ENCODE peak calls at places on chromosome 14, in ten cellular contexts. Z is HEK293T, W is H7, V is astrocyte of the cerebellum, N is AG08395, X is astrocyte of the spinal cord, I is RKO, D is AG08396, T is NT2/D1, J is RWPE2. K is an unnamed sample.
A peak's percentile ranks its signal among the peaks of the same experiment; 100 is the strongest.

GRCh38 chr14:91511014-91511466 is 930 bp upstream of the PPP4R3A start:
- DNase-seq in V (no peak), X (no peak), N (no peak), J (no peak), I (peak; percentile 22), W (no peak), T (no peak), Z (no peak), D (peak; percentile 18), K (no peak)

GRCh38 chr14:94640721-94641631 is 28.8 kb downstream of the SERPINA3 start:
- DNase-seq in Z (no peak), V (no peak), J (no peak), W (no peak), D (no peak), T (no peak), N (no peak), X (no peak), I (no peak), K (no peak)

GRCh38 chr14:53399057-53399456 is 245.9 kb upstream of the DDHD1 start:
- DNase-seq in W (peak; percentile 42), I (peak; percentile 42), D (peak; percentile 30), Z (peak; percentile 13), X (peak; percentile 70), N (peak; percentile 61), J (no peak), V (peak; percentile 55), T (peak; percentile 43), K (no peak)

GRCh38 chr14:37901978-37902377 is 305.7 kb upstream of the SSTR1 start:
- DNase-seq in T (no peak), D (peak; percentile 49), I (no peak), W (no peak), V (no peak), Z (no peak), J (no peak), X (no peak), N (peak; percentile 85), K (no peak)

GRCh38 chr14:64788706-64789105 is 84.5 kb downstream of the PLEKHG3 start:
- DNase-seq in T (no peak), Z (no peak), W (no peak), D (peak; percentile 71), X (peak; percentile 88), N (peak; percentile 88), V (peak; percentile 81), I (peak; percentile 77), J (no peak), K (no peak)

GRCh38 chr14:99755629-99756603 is 37.3 kb upstream of the EML1 start:
- DNase-seq in N (peak; percentile 93), X (peak; percentile 96), J (peak; percentile 91), T (no peak), V (peak; percentile 87), I (peak; percentile 74), W (peak; percentile 41), D (peak; percentile 93), Z (no peak), K (peak; percentile 72)

GRCh38 chr14:95496690-95497241 is 19.7 kb downstream of the SYNE3 start:
- DNase-seq in N (no peak), W (no peak), I (no peak), X (peak; percentile 86), D (peak; percentile 25), J (no peak), T (no peak), Z (no peak), V (peak; percentile 81), K (no peak)

GRCh38 chr14:103716899-103717411 is 1.3 kb downstream of the ZFYVE21 start:
- DNase-seq in N (no peak), D (no peak), V (no peak), W (no peak), J (no peak), X (no peak), T (no peak), I (no peak), Z (no peak), K (no peak)

GRCh38 chr14:63614964-63615363 is 26.7 kb downstream of the WDR89 start:
- DNase-seq in T (no peak), D (no peak), N (peak; percentile 19), I (peak; percentile 70), V (peak; percentile 8), Z (no peak), J (no peak), X (peak; percentile 51), W (no peak), K (no peak)

GRCh38 chr14:54194501-54194900 is 202.3 kb upstream of the CDKN3 start:
- DNase-seq in W (no peak), Z (no peak), D (no peak), J (no peak), X (peak; percentile 25), I (no peak), V (no peak), T (no peak), N (no peak), K (no peak)

GRCh38 chr14:34930591-34931069 is 52.2 kb upstream of the SRP54 start:
- DNase-seq in X (no peak), D (no peak), T (no peak), I (no peak), V (no peak), W (no peak), Z (no peak), N (no peak), J (no peak), K (no peak)

GRCh38 chr14:24397639-24398297 is 1.0 kb upstream of the NYNRIN start:
- DNase-seq in X (no peak), N (no peak), W (no peak), Z (no peak), I (no peak), T (no peak), V (no peak), D (no peak), J (no peak), K (no peak)

GRCh38 chr14:95098984-95099599 is 58.2 kb downstream of the DICER1 start:
- DNase-seq in W (peak; percentile 51), T (peak; percentile 46), Z (peak; percentile 65), J (no peak), X (peak; percentile 62), V (peak; percentile 46), D (peak; percentile 41), I (peak; percentile 63), N (peak; percentile 69), K (peak; percentile 69)

GRCh38 chr14:68607081-68607851 is 185.6 kb downstream of the ZFP36L1 start:
- DNase-seq in W (peak; percentile 72), X (peak; percentile 56), Z (no peak), I (no peak), T (no peak), D (no peak), N (no peak), J (no peak), V (no peak), K (no peak)

K was measured in putamen.